ENCODE peak calls at places on chromosomes 2 and 18, in nine cellular contexts. One of them, this sample, is unnamed.

GRCh38 chr2:69811591-69811990 is 17.9 kb upstream of the GMCL1 start:
- DNase-seq in tibial nerve: peak; percentile 2
- DNase-seq in RPMI7951: no peak
- DNase-seq in RWPE1: no peak
- DNase-seq in transverse colon: no peak
- DNase-seq in NCI-H1105: no peak
- DNase-seq in stimulated activated CD4-positive, alpha-beta T cell treated with anti-CD3 and anti-CD28 coated beads, Interleukin-1b, Interleukin-23, amount 100 ng/mL, for 48 hours: no peak
- DNase-seq in stomach: no peak
- DNase-seq in HEK293T: no peak
- DNase-seq in this sample: no peak

GRCh38 chr2:55511508-55512124 is 7.9 kb upstream of the CFAP36 start:
- DNase-seq in tibial nerve: no peak
- DNase-seq in RPMI7951: peak; percentile 61
- DNase-seq in RWPE1: peak; percentile 43
- DNase-seq in transverse colon: no peak
- DNase-seq in NCI-H1105: peak; percentile 43
- DNase-seq in stimulated activated CD4-positive, alpha-beta T cell treated with anti-CD3 and anti-CD28 coated beads, Interleukin-1b, Interleukin-23, amount 100 ng/mL, for 48 hours: no peak
- DNase-seq in stomach: no peak
- DNase-seq in HEK293T: peak; percentile 55
- DNase-seq in this sample: peak; percentile 48

GRCh38 chr2:239312741-239313246 is 88.0 kb downstream of the HDAC4 start:
- DNase-seq in tibial nerve: no peak
- DNase-seq in RPMI7951: no peak
- DNase-seq in RWPE1: no peak
- DNase-seq in transverse colon: peak; percentile 18
- DNase-seq in NCI-H1105: no peak
- DNase-seq in stimulated activated CD4-positive, alpha-beta T cell treated with anti-CD3 and anti-CD28 coated beads, Interleukin-1b, Interleukin-23, amount 100 ng/mL, for 48 hours: no peak
- DNase-seq in stomach: peak; percentile 21
- DNase-seq in HEK293T: no peak
- DNase-seq in this sample: no peak

GRCh38 chr2:96533292-96534073 is 3.1 kb upstream of the ARID5A start:
- DNase-seq in tibial nerve: peak; percentile 88
- DNase-seq in RPMI7951: peak; percentile 87
- DNase-seq in RWPE1: peak; percentile 68
- DNase-seq in transverse colon: peak; percentile 66
- DNase-seq in NCI-H1105: no peak
- DNase-seq in stimulated activated CD4-positive, alpha-beta T cell treated with anti-CD3 and anti-CD28 coated beads, Interleukin-1b, Interleukin-23, amount 100 ng/mL, for 48 hours: no peak
- DNase-seq in stomach: peak; percentile 62
- DNase-seq in HEK293T: no peak
- DNase-seq in this sample: no peak

GRCh38 chr2:210577263-210578071 is 21.1 kb downstream of the CPS1 start:
- DNase-seq in tibial nerve: no peak
- DNase-seq in RPMI7951: peak; percentile 52
- DNase-seq in RWPE1: peak; percentile 38
- DNase-seq in transverse colon: no peak
- DNase-seq in NCI-H1105: peak; percentile 13
- DNase-seq in stimulated activated CD4-positive, alpha-beta T cell treated with anti-CD3 and anti-CD28 coated beads, Interleukin-1b, Interleukin-23, amount 100 ng/mL, for 48 hours: no peak
- DNase-seq in stomach: no peak
- DNase-seq in HEK293T: peak; percentile 51
- DNase-seq in this sample: no peak

GRCh38 chr2:12051831-12052230 is 305.4 kb downstream of the LPIN1 start:
- DNase-seq in tibial nerve: no peak
- DNase-seq in RPMI7951: peak; percentile 84
- DNase-seq in RWPE1: no peak
- DNase-seq in transverse colon: no peak
- DNase-seq in NCI-H1105: no peak
- DNase-seq in stimulated activated CD4-positive, alpha-beta T cell treated with anti-CD3 and anti-CD28 coated beads, Interleukin-1b, Interleukin-23, amount 100 ng/mL, for 48 hours: no peak
- DNase-seq in stomach: no peak
- DNase-seq in HEK293T: no peak
- DNase-seq in this sample: no peak

GRCh38 chr18:7671105-7671504 is 104.0 kb downstream of the PTPRM start:
- DNase-seq in tibial nerve: no peak
- DNase-seq in RPMI7951: no peak
- DNase-seq in RWPE1: no peak
- DNase-seq in transverse colon: no peak
- DNase-seq in NCI-H1105: no peak
- DNase-seq in stimulated activated CD4-positive, alpha-beta T cell treated with anti-CD3 and anti-CD28 coated beads, Interleukin-1b, Interleukin-23, amount 100 ng/mL, for 48 hours: no peak
- DNase-seq in stomach: no peak
- DNase-seq in HEK293T: no peak
- DNase-seq in this sample: no peak

GRCh38 chr18:48589797-48590519 is 51.1 kb downstream of the CTIF start:
- DNase-seq in tibial nerve: no peak
- DNase-seq in RPMI7951: peak; percentile 45
- DNase-seq in RWPE1: no peak
- DNase-seq in transverse colon: no peak
- DNase-seq in NCI-H1105: no peak
- DNase-seq in stimulated activated CD4-positive, alpha-beta T cell treated with anti-CD3 and anti-CD28 coated beads, Interleukin-1b, Interleukin-23, amount 100 ng/mL, for 48 hours: no peak
- DNase-seq in stomach: peak; percentile 56
- DNase-seq in HEK293T: no peak
- DNase-seq in this sample: no peak

GRCh38 chr2:95158891-95159619 is 593 bp downstream of the ZNF514 start:
- DNase-seq in tibial nerve: peak; percentile 10
- DNase-seq in RPMI7951: peak; percentile 56
- DNase-seq in RWPE1: peak; percentile 26
- DNase-seq in transverse colon: peak; percentile 44
- DNase-seq in NCI-H1105: no peak
- DNase-seq in stimulated activated CD4-positive, alpha-beta T cell treated with anti-CD3 and anti-CD28 coated beads, Interleukin-1b, Interleukin-23, amount 100 ng/mL, for 48 hours: peak; percentile 11
- DNase-seq in stomach: peak; percentile 45
- DNase-seq in HEK293T: peak; percentile 45
- DNase-seq in this sample: no peak

GRCh38 chr2:147430408-147430807 is 414.4 kb upstream of the ACVR2A start:
- DNase-seq in tibial nerve: no peak
- DNase-seq in RPMI7951: no peak
- DNase-seq in RWPE1: no peak
- DNase-seq in transverse colon: no peak
- DNase-seq in NCI-H1105: no peak
- DNase-seq in stimulated activated CD4-positive, alpha-beta T cell treated with anti-CD3 and anti-CD28 coated beads, Interleukin-1b, Interleukin-23, amount 100 ng/mL, for 48 hours: no peak
- DNase-seq in stomach: peak; percentile 27
- DNase-seq in HEK293T: no peak
- DNase-seq in this sample: no peak

GRCh38 chr2:18551623-18552022 is 8.8 kb downstream of the RDH14 start:
- DNase-seq in tibial nerve: no peak
- DNase-seq in RPMI7951: peak; percentile 18
- DNase-seq in RWPE1: no peak
- DNase-seq in transverse colon: no peak
- DNase-seq in NCI-H1105: no peak
- DNase-seq in stimulated activated CD4-positive, alpha-beta T cell treated with anti-CD3 and anti-CD28 coated beads, Interleukin-1b, Interleukin-23, amount 100 ng/mL, for 48 hours: no peak
- DNase-seq in stomach: no peak
- DNase-seq in HEK293T: no peak
- DNase-seq in this sample: no peak

GRCh38 chr2:169159686-169160085 is 90.3 kb downstream of the DHRS9 start:
- DNase-seq in tibial nerve: no peak
- DNase-seq in RPMI7951: no peak
- DNase-seq in RWPE1: no peak
- DNase-seq in transverse colon: no peak
- DNase-seq in NCI-H1105: no peak
- DNase-seq in stimulated activated CD4-positive, alpha-beta T cell treated with anti-CD3 and anti-CD28 coated beads, Interleukin-1b, Interleukin-23, amount 100 ng/mL, for 48 hours: no peak
- DNase-seq in stomach: no peak
- DNase-seq in HEK293T: no peak
- DNase-seq in this sample: no peak

GRCh38 chr2:196399736-196400691 is 228.6 kb upstream of the STK17B start:
- DNase-seq in tibial nerve: no peak
- DNase-seq in RPMI7951: peak; percentile 94
- DNase-seq in RWPE1: peak; percentile 74
- DNase-seq in transverse colon: no peak
- DNase-seq in NCI-H1105: no peak
- DNase-seq in stimulated activated CD4-positive, alpha-beta T cell treated with anti-CD3 and anti-CD28 coated beads, Interleukin-1b, Interleukin-23, amount 100 ng/mL, for 48 hours: no peak
- DNase-seq in stomach: no peak
- DNase-seq in HEK293T: no peak
- DNase-seq in this sample: no peak

GRCh38 chr2:207734264-207734635 is 22.8 kb downstream of the CCNYL1 start:
- DNase-seq in tibial nerve: no peak
- DNase-seq in RPMI7951: peak; percentile 34
- DNase-seq in RWPE1: no peak
- DNase-seq in transverse colon: no peak
- DNase-seq in NCI-H1105: no peak
- DNase-seq in stimulated activated CD4-positive, alpha-beta T cell treated with anti-CD3 and anti-CD28 coated beads, Interleukin-1b, Interleukin-23, amount 100 ng/mL, for 48 hours: no peak
- DNase-seq in stomach: no peak
- DNase-seq in HEK293T: peak; percentile 25
- DNase-seq in this sample: no peak

GRCh38 chr2:71327916-71328315 is 3.7 kb upstream of the ZNF638 start:
- DNase-seq in tibial nerve: no peak
- DNase-seq in RPMI7951: no peak
- DNase-seq in RWPE1: no peak
- DNase-seq in transverse colon: peak; percentile 51
- DNase-seq in NCI-H1105: no peak
- DNase-seq in stimulated activated CD4-positive, alpha-beta T cell treated with anti-CD3 and anti-CD28 coated beads, Interleukin-1b, Interleukin-23, amount 100 ng/mL, for 48 hours: no peak
- DNase-seq in stomach: no peak
- DNase-seq in HEK293T: no peak
- DNase-seq in this sample: no peak

This sample was measured in NCI-H446.